ENCODE peak calls at places on chromosomes 13 and 19, in nine cellular contexts. C is EL; U is stimulated activated CD4-positive, alpha-beta T cell treated with anti-CD3 and anti-CD28 coated beads, Interleukin-4, amount 100 ng/mL, for 4 hours; M is fibroblast of gingiva; T is stimulated activated CD8-positive, alpha-beta memory T cell treated with anti-CD3 and anti-CD28 coated beads, Interleukin-4, amount 100 ng/mL, for 1 hour; D is COR-L47; L is T-helper 22 cell; V is non-pigmented ciliary epithelial cell; G is cardiac fibroblast. Y is an unnamed sample.

GRCh38 chr19:7857727-7858701 is 16.2 kb downstream of the PRR36 start:
- DNase-seq in C (no peak), U (no peak), M (no peak), T (no peak), D (no peak), L (no peak), V (no peak), G (no peak), Y (no peak)

GRCh38 chr13:73266640-73267180 is 207.9 kb downstream of the KLF5 start:
- DNase-seq in C (no peak), U (no peak), M (no peak), T (no peak), D (no peak), L (no peak), V (no peak), G (no peak), Y (no peak)

GRCh38 chr19:14072535-14073231 is at the start of gene MISP3:
- DNase-seq in C (peak), U (no peak), M (peak), T (no peak), D (peak), L (peak), V (no peak), G (peak), Y (peak)

GRCh38 chr13:101417043-101417406 is 717 bp upstream of the NALCN start:
- DNase-seq in C (peak), U (no peak), M (no peak), T (no peak), D (peak), L (no peak), V (no peak), G (peak), Y (peak)

GRCh38 chr13:45521292-45521691 is 56.6 kb downstream of the COG3 start:
- DNase-seq in C (peak), U (no peak), M (peak), T (no peak), D (no peak), L (no peak), V (no peak), G (peak), Y (peak)

GRCh38 chr19:7393459-7393858 is 44.7 kb downstream of the ARHGEF18 start:
- DNase-seq in C (no peak), U (no peak), M (no peak), T (no peak), D (no peak), L (no peak), V (no peak), G (no peak), Y (no peak)

GRCh38 chr19:40235238-40236025 is 8.9 kb upstream of the CCNP start:
- DNase-seq in C (no peak), U (no peak), M (no peak), T (no peak), D (no peak), L (no peak), V (no peak), G (no peak), Y (no peak)

GRCh38 chr19:31312004-31312403 is 37.2 kb downstream of the TSHZ3 start:
- DNase-seq in C (peak), U (peak), M (peak), T (no peak), D (no peak), L (no peak), V (peak), G (peak), Y (peak)

GRCh38 chr13:70732611-70733010 is 624.4 kb upstream of the KLHL1 start:
- DNase-seq in C (no peak), U (no peak), M (no peak), T (no peak), D (peak), L (no peak), V (no peak), G (no peak), Y (no peak)

GRCh38 chr13:73741111-73741510 is 393.1 kb downstream of the KLF12 start:
- DNase-seq in C (no peak), U (peak), M (no peak), T (no peak), D (no peak), L (no peak), V (no peak), G (peak), Y (peak)

GRCh38 chr19:52590728-52591127 is 20.6 kb downstream of the ZNF701 start:
- DNase-seq in C (no peak), U (no peak), M (no peak), T (no peak), D (peak), L (no peak), V (no peak), G (no peak), Y (no peak)

GRCh38 chr13:30634838-30635237 is 17.1 kb downstream of the USPL1 start:
- DNase-seq in C (no peak), U (no peak), M (no peak), T (no peak), D (no peak), L (no peak), V (no peak), G (no peak), Y (no peak)

GRCh38 chr13:95781016-95781415 is 104.1 kb downstream of the DNAJC3 start:
- DNase-seq in C (no peak), U (no peak), M (no peak), T (no peak), D (no peak), L (no peak), V (no peak), G (no peak), Y (no peak)

GRCh38 chr19:1090731-1091543 is 4.2 kb downstream of the POLR2E start:
- DNase-seq in C (no peak), U (no peak), M (no peak), T (no peak), D (no peak), L (no peak), V (no peak), G (no peak), Y (no peak)

GRCh38 chr19:46288896-46289588 is 7.8 kb upstream of the HIF3A start:
- DNase-seq in C (peak), U (no peak), M (peak), T (no peak), D (no peak), L (no peak), V (peak), G (peak), Y (peak)

GRCh38 chr19:46907880-46908279 is 47.1 kb downstream of the ARHGAP35 start:
- DNase-seq in C (no peak), U (no peak), M (no peak), T (no peak), D (no peak), L (no peak), V (no peak), G (no peak), Y (no peak)

GRCh38 chr19:17703823-17704463 is 15.3 kb upstream of the MAP1S start:
- DNase-seq in C (peak), U (peak), M (peak), T (peak), D (no peak), L (peak), V (no peak), G (peak), Y (peak)

GRCh38 chr13:57017357-57017756 is 123.4 kb upstream of the PRR20A start:
- DNase-seq in C (no peak), U (no peak), M (no peak), T (no peak), D (no peak), L (no peak), V (no peak), G (no peak), Y (no peak)

GRCh38 chr13:21124853-21125252 is 51.5 kb downstream of the SKA3 start:
- DNase-seq in C (peak), U (no peak), M (peak), T (no peak), D (peak), L (no peak), V (no peak), G (peak), Y (peak)

GRCh38 chr13:96089749-96090239 is at the start of gene HS6ST3:
- DNase-seq in C (peak), U (no peak), M (peak), T (no peak), D (peak), L (no peak), V (no peak), G (peak), Y (peak)

GRCh38 chr13:20716951-20717350 is 13.5 kb downstream of the IL17D start:
- DNase-seq in C (no peak), U (no peak), M (no peak), T (no peak), D (peak), L (no peak), V (no peak), G (no peak), Y (no peak)

GRCh38 chr13:41827507-41828213 is 133.2 kb downstream of the VWA8 start:
- DNase-seq in C (peak), U (no peak), M (peak), T (no peak), D (no peak), L (no peak), V (peak), G (peak), Y (peak)

GRCh38 chr13:47553329-47553977 is 447.6 kb downstream of the SUCLA2 start:
- DNase-seq in C (no peak), U (no peak), M (no peak), T (no peak), D (no peak), L (no peak), V (no peak), G (no peak), Y (no peak)

GRCh38 chr19:19064811-19065745 is 1.3 kb downstream of the SLC25A42 start:
- DNase-seq in C (peak), U (no peak), M (no peak), T (no peak), D (no peak), L (no peak), V (no peak), G (no peak), Y (peak)

GRCh38 chr13:27622102-27622820 is 569 bp downstream of the POLR1D start:
- DNase-seq in C (peak), U (no peak), M (no peak), T (peak), D (no peak), L (peak), V (no peak), G (peak), Y (peak)

GRCh38 chr19:5339950-5340636 is 519 bp downstream of the PTPRS start:
- DNase-seq in C (peak), U (no peak), M (no peak), T (no peak), D (peak), L (no peak), V (no peak), G (no peak), Y (peak)

GRCh38 chr13:112057736-112058518 is 9.0 kb upstream of the SOX1 start:
- DNase-seq in C (no peak), U (no peak), M (no peak), T (no peak), D (peak), L (no peak), V (no peak), G (no peak), Y (no peak)

GRCh38 chr13:59982631-59983382 is 180.9 kb downstream of the DIAPH3 start:
- DNase-seq in C (peak), U (no peak), M (no peak), T (no peak), D (no peak), L (no peak), V (peak), G (peak), Y (no peak)

GRCh38 chr13:108527849-108528248 is 101.6 kb upstream of the MYO16 start:
- DNase-seq in C (no peak), U (no peak), M (no peak), T (no peak), D (no peak), L (no peak), V (no peak), G (no peak), Y (no peak)

GRCh38 chr13:24680258-24680920 is at the start of gene ATP12A:
- DNase-seq in C (no peak), U (peak), M (no peak), T (no peak), D (peak), L (peak), V (no peak), G (no peak), Y (peak)

GRCh38 chr19:2181618-2181997 is 17.9 kb downstream of the DOT1L start:
- DNase-seq in C (no peak), U (no peak), M (no peak), T (no peak), D (no peak), L (no peak), V (no peak), G (no peak), Y (no peak)

GRCh38 chr13:75359266-75359665 is 122.7 kb downstream of the TBC1D4 start:
- DNase-seq in C (peak), U (no peak), M (peak), T (no peak), D (no peak), L (no peak), V (peak), G (peak), Y (peak)

GRCh38 chr13:112952759-112953541 is 16.1 kb upstream of the MCF2L start:
- DNase-seq in C (no peak), U (no peak), M (no peak), T (no peak), D (no peak), L (no peak), V (no peak), G (no peak), Y (no peak)

GRCh38 chr19:35436477-35437141 is 11.4 kb upstream of the FFAR2 start:
- DNase-seq in C (peak), U (peak), M (peak), T (no peak), D (no peak), L (no peak), V (no peak), G (peak), Y (peak)

GRCh38 chr13:99172951-99173350 is 27.7 kb upstream of the UBAC2 start:
- DNase-seq in C (no peak), U (no peak), M (no peak), T (no peak), D (no peak), L (no peak), V (no peak), G (no peak), Y (no peak)

GRCh38 chr13:75764251-75764650 is 128.1 kb downstream of the LMO7 start:
- DNase-seq in C (no peak), U (no peak), M (no peak), T (no peak), D (no peak), L (no peak), V (no peak), G (no peak), Y (no peak)

GRCh38 chr13:84609716-84610115 is 727.4 kb upstream of the SLITRK1 start:
- DNase-seq in C (peak), U (no peak), M (no peak), T (no peak), D (no peak), L (no peak), V (peak), G (peak), Y (peak)

GRCh38 chr13:102878491-102878890 is 32.7 kb downstream of the ERCC5 start:
- DNase-seq in C (no peak), U (no peak), M (peak), T (no peak), D (no peak), L (no peak), V (no peak), G (peak), Y (peak)

Y was measured in GM23248.